ENCODE peak calls at places on chromosomes 13 and 19, in five cellular contexts. C is neural progenitor cell, R is hepatocyte, K is GM23248, N is HCT116. P is an unnamed sample.

GRCh38 chr13:59643906-59644626 is 519.7 kb downstream of the DIAPH3 start:
- DNase-seq in C (no peak), R (no peak), K (no peak), N (no peak), P (peak; percentile 19)

GRCh38 chr19:58058428-58058827 is 654 bp upstream of the ZNF135 start:
- DNase-seq in C (peak; percentile 28), R (no peak), K (no peak), N (no peak), P (peak; percentile 32)

GRCh38 chr13:52738719-52739467 is 727 bp downstream of the CNMD start:
- DNase-seq in C (peak; percentile 87), R (peak; percentile 47), K (peak; percentile 3), N (no peak), P (peak; percentile 75)

GRCh38 chr19:45598267-45599011 is 3.6 kb downstream of the GPR4 start:
- DNase-seq in C (no peak), R (no peak), K (peak; percentile 46), N (no peak), P (no peak)

GRCh38 chr13:70844391-70845108 is 736.3 kb upstream of the KLHL1 start:
- DNase-seq in C (no peak), R (no peak), K (no peak), N (no peak), P (no peak)

GRCh38 chr19:2782357-2782935 is 627 bp downstream of the SGTA start:
- DNase-seq in C (no peak), R (no peak), K (peak; percentile 45), N (no peak), P (no peak)

GRCh38 chr19:54644056-54644455 is 13.8 kb downstream of the LILRB1 start:
- DNase-seq in C (no peak), R (no peak), K (no peak), N (no peak), P (no peak)

GRCh38 chr19:55689366-55690108 is 14.5 kb downstream of the EPN1 start:
- DNase-seq in C (no peak), R (no peak), K (no peak), N (no peak), P (no peak)

GRCh38 chr19:31518626-31519025 is 169.4 kb upstream of the TSHZ3 start:
- DNase-seq in C (no peak), R (no peak), K (no peak), N (no peak), P (no peak)

GRCh38 chr19:524062-524674 is 7.4 kb upstream of the CDC34 start:
- DNase-seq in C (no peak), R (no peak), K (peak; percentile 58), N (no peak), P (no peak)

GRCh38 chr13:93235258-93236015 is 8.8 kb downstream of the GPC6 start:
- DNase-seq in C (no peak), R (no peak), K (peak; percentile 89), N (no peak), P (no peak)

GRCh38 chr13:111506131-111506530 is 185.7 kb downstream of the TEX29 start:
- DNase-seq in C (no peak), R (no peak), K (no peak), N (no peak), P (no peak)

GRCh38 chr13:99812611-99813010 is 159.0 kb downstream of the ZIC5 start:
- DNase-seq in C (no peak), R (no peak), K (peak; percentile 60), N (no peak), P (no peak)

GRCh38 chr13:113106666-113107065 is 1.1 kb downstream of the F7 start:
- DNase-seq in C (no peak), R (no peak), K (no peak), N (no peak), P (no peak)

GRCh38 chr19:35557539-35558399 is 5.7 kb downstream of the ATP4A start:
- DNase-seq in C (peak; percentile 95), R (peak; percentile 78), K (peak; percentile 55), N (peak; percentile 51), P (peak; percentile 95)

GRCh38 chr19:17348700-17349099 is 11.3 kb downstream of the GTPBP3 start:
- DNase-seq in C (peak; percentile 65), R (peak; percentile 70), K (peak; percentile 55), N (no peak), P (peak; percentile 77)

GRCh38 chr13:33349314-33349995 is 63.9 kb upstream of the STARD13 start:
- DNase-seq in C (peak; percentile 14), R (no peak), K (peak; percentile 25), N (no peak), P (peak; percentile 36)

GRCh38 chr19:47130120-47130588 is 481 bp upstream of the SAE1 start:
- DNase-seq in C (no peak), R (no peak), K (no peak), N (no peak), P (no peak)

GRCh38 chr19:13768510-13768909 is 4.2 kb downstream of the MRI1 start:
- DNase-seq in C (no peak), R (no peak), K (no peak), N (no peak), P (no peak)

GRCh38 chr13:27347373-27347772 is 76.7 kb downstream of the RASL11A start:
- DNase-seq in C (no peak), R (no peak), K (no peak), N (no peak), P (no peak)

GRCh38 chr19:15108145-15108844 is 1.1 kb downstream of the SYDE1 start:
- DNase-seq in C (peak; percentile 36), R (no peak), K (peak; percentile 37), N (no peak), P (peak; percentile 55)

GRCh38 chr19:47541507-47541906 is 26.6 kb upstream of the NAPA start:
- DNase-seq in C (no peak), R (no peak), K (no peak), N (no peak), P (no peak)

GRCh38 chr19:3652422-3652821 is 25.8 kb upstream of the CACTIN start:
- DNase-seq in C (no peak), R (no peak), K (no peak), N (no peak), P (no peak)

GRCh38 chr13:91196958-91197357 is 150.5 kb upstream of the MIR17HG start:
- DNase-seq in C (no peak), R (no peak), K (no peak), N (no peak), P (no peak)

GRCh38 chr19:23774156-23774971 is 15.7 kb upstream of the ZNF681 start:
- DNase-seq in C (no peak), R (peak; percentile 23), K (no peak), N (no peak), P (no peak)

GRCh38 chr13:25466880-25467279 is 95.1 kb downstream of the ATP8A2 start:
- DNase-seq in C (no peak), R (no peak), K (no peak), N (no peak), P (no peak)

GRCh38 chr13:21011378-21011777 is 50.0 kb downstream of the LATS2 start:
- DNase-seq in C (no peak), R (no peak), K (no peak), N (no peak), P (no peak)

GRCh38 chr13:75181906-75182305 is 300.1 kb downstream of the TBC1D4 start:
- DNase-seq in C (no peak), R (no peak), K (peak; percentile 6), N (no peak), P (no peak)

GRCh38 chr13:45626731-45627374 is 11.3 kb upstream of the ERICH6B start:
- DNase-seq in C (no peak), R (no peak), K (peak; percentile 42), N (no peak), P (no peak)

GRCh38 chr13:113840541-113841354 is 23.1 kb downstream of the GAS6 start:
- DNase-seq in C (no peak), R (no peak), K (no peak), N (no peak), P (no peak)

GRCh38 chr19:50897191-50897607 is 14.0 kb downstream of the KLK4 start:
- DNase-seq in C (no peak), R (no peak), K (no peak), N (no peak), P (no peak)

GRCh38 chr19:35436477-35437141 is 11.4 kb upstream of the FFAR2 start:
- DNase-seq in C (no peak), R (peak; percentile 57), K (peak; percentile 39), N (no peak), P (no peak)

GRCh38 chr13:112954488-112955270 is 14.3 kb upstream of the MCF2L start:
- DNase-seq in C (no peak), R (no peak), K (no peak), N (no peak), P (no peak)

GRCh38 chr19:28008695-28009094 is 1204.3 kb downstream of the UQCRFS1 start:
- DNase-seq in C (no peak), R (no peak), K (no peak), N (no peak), P (peak; percentile 21)

GRCh38 chr13:30303269-30303668 is 4.1 kb downstream of the KATNAL1 start:
- DNase-seq in C (no peak), R (no peak), K (no peak), N (no peak), P (no peak)

GRCh38 chr13:30305456-30305855 is 1.9 kb downstream of the KATNAL1 start:
- DNase-seq in C (no peak), R (no peak), K (no peak), N (no peak), P (no peak)

GRCh38 chr13:30301827-30302226 is 5.5 kb downstream of the KATNAL1 start:
- DNase-seq in C (no peak), R (no peak), K (peak; percentile 42), N (no peak), P (no peak)

GRCh38 chr13:30293995-30294394 is 13.4 kb downstream of the KATNAL1 start:
- DNase-seq in C (no peak), R (no peak), K (no peak), N (no peak), P (no peak)

GRCh38 chr13:30299746-30300145 is 7.6 kb downstream of the KATNAL1 start:
- DNase-seq in C (no peak), R (no peak), K (peak; percentile 42), N (no peak), P (no peak)
- H3K4me1 ChIP-seq in C (no peaks in the 10 kb centered on the region), R (no peaks in the 10 kb centered on the region), K (peaks cover 61% of the 10 kb centered on the region), N (peaks cover 54% of the 10 kb centered on the region), P (peaks cover 4% of the 10 kb centered on the region)

GRCh38 chr19:19463348-19464117 is 51.8 kb downstream of the TSSK6 start:
- DNase-seq in C (no peak), R (no peak), K (peak; percentile 93), N (no peak), P (no peak)
- TF ChIP-seq EZH2phosphoT487 in C (no peak), R (no peak), K (no peak), N (no peak), P (no peak)

GRCh38 chr19:32676186-32676894 is 692 bp downstream of the RGS9BP start:
- DNase-seq in C (peak; percentile 63), R (peak; percentile 61), K (peak; percentile 23), N (no peak), P (peak; percentile 62)

GRCh38 chr19:32675720-32676185 is at the start of gene RGS9BP:
- DNase-seq in C (peak; percentile 70), R (peak; percentile 84), K (peak; percentile 89), N (no peak), P (peak; percentile 64)

GRCh38 chr19:32676895-32677359 is 1.3 kb downstream of the RGS9BP start:
- DNase-seq in C (peak; percentile 38), R (no peak), K (no peak), N (no peak), P (no peak)

GRCh38 chr19:32674959-32675719 is at the start of gene ANKRD27:
- DNase-seq in C (peak; percentile 99), R (peak; percentile 99), K (peak; percentile 99), N (peak; percentile 95), P (peak; percentile 99)

GRCh38 chr19:32677657-32678056 is 2.0 kb downstream of the RGS9BP start:
- DNase-seq in C (peak; percentile 96), R (peak; percentile 75), K (no peak), N (no peak), P (peak; percentile 54)
- H3K4me3 ChIP-seq in C (peak overlapping the region; percentile 90), R (no peak overlapping the region), K (no peak overlapping the region), N (no peak overlapping the region), P (peak overlapping the region; percentile 85)

GRCh38 chr19:43806848-43807247 is 4.6 kb upstream of the LYPD5 start:
- DNase-seq in C (no peak), R (no peak), K (no peak), N (no peak), P (no peak)
- H3K4me1 ChIP-seq in C (no peaks in the 10 kb centered on the region), R (no peaks in the 10 kb centered on the region), K (no peaks in the 10 kb centered on the region), N (peaks cover 6% of the 10 kb centered on the region), P (no peaks in the 10 kb centered on the region)